ENCODE peak calls at places on chromosomes 12 and 14, in six cellular contexts. N, J, D, Z, L and I are unnamed samples.
A peak's percentile ranks its signal among the peaks of the same experiment; 100 is the strongest.

GRCh38 chr12:121811434-121812319 is 7.9 kb downstream of the SETD1B start:
- DNase-seq in N (peak; percentile 73), J (peak; percentile 83), D (peak; percentile 79), Z (peak; percentile 54), L (peak; percentile 70), I (peak; percentile 72)

GRCh38 chr12:112906712-112907414 is at the start of gene OAS1:
- DNase-seq in N (peak; percentile 84), J (no peak), D (peak; percentile 38), Z (no peak), L (no peak), I (peak; percentile 21)

GRCh38 chr12:118102070-118102469 is 1.7 kb downstream of the VSIG10 start:
- DNase-seq in N (peak; percentile 66), J (no peak), D (no peak), Z (no peak), L (no peak), I (no peak)

GRCh38 chr12:98698603-98699463 is 53.7 kb downstream of the APAF1 start:
- DNase-seq in N (peak; percentile 55), J (no peak), D (peak; percentile 27), Z (no peak), L (peak; percentile 38), I (peak; percentile 77)

GRCh38 chr14:72463291-72463866 is 430.5 kb downstream of the DPF3 start:
- DNase-seq in N (no peak), J (no peak), D (no peak), Z (no peak), L (no peak), I (no peak)

GRCh38 chr12:80598004-80598606 is 109.3 kb upstream of the MYF6 start:
- DNase-seq in N (no peak), J (no peak), D (no peak), Z (no peak), L (no peak), I (peak; percentile 21)

GRCh38 chr14:99515301-99516155 is 34.3 kb downstream of the CCNK start:
- DNase-seq in N (no peak), J (no peak), D (no peak), Z (no peak), L (no peak), I (no peak)

GRCh38 chr12:52007158-52007921 is 594 bp downstream of the TAMALIN start:
- DNase-seq in N (no peak), J (peak; percentile 70), D (peak; percentile 73), Z (peak; percentile 50), L (no peak), I (no peak)

GRCh38 chr14:102532204-102532658 is 22.7 kb upstream of the ANKRD9 start:
- DNase-seq in N (no peak), J (no peak), D (no peak), Z (no peak), L (no peak), I (no peak)

GRCh38 chr12:12210983-12211382 is 55.9 kb downstream of the LRP6 start:
- DNase-seq in N (no peak), J (no peak), D (peak; percentile 64), Z (no peak), L (no peak), I (no peak)

GRCh38 chr12:53954694-53955035 is at the start of gene HOXC12:
- DNase-seq in N (no peak), J (no peak), D (no peak), Z (no peak), L (no peak), I (no peak)

GRCh38 chr12:99281277-99281676 is 366.3 kb upstream of the GARIN6 start:
- DNase-seq in N (no peak), J (no peak), D (no peak), Z (no peak), L (no peak), I (no peak)

GRCh38 chr12:2490746-2491145 is 304.0 kb upstream of the FKBP4 start:
- DNase-seq in N (no peak), J (no peak), D (no peak), Z (no peak), L (no peak), I (no peak)

GRCh38 chr12:104886418-104887401 is 71.4 kb downstream of the SLC41A2 start:
- DNase-seq in N (no peak), J (no peak), D (no peak), Z (no peak), L (peak; percentile 22), I (no peak)

GRCh38 chr12:56160160-56160763 is 2.1 kb downstream of the MYL6 start:
- DNase-seq in N (no peak), J (no peak), D (peak; percentile 61), Z (peak; percentile 52), L (no peak), I (no peak)

GRCh38 chr12:113683566-113683965 is 211.9 kb upstream of the LHX5 start:
- DNase-seq in N (no peak), J (no peak), D (no peak), Z (no peak), L (no peak), I (no peak)

GRCh38 chr14:29421156-29421728 is 506.4 kb downstream of the PRKD1 start:
- DNase-seq in N (no peak), J (no peak), D (no peak), Z (no peak), L (no peak), I (no peak)

GRCh38 chr12:43586646-43587245 is 34.7 kb upstream of the ADAMTS20 start:
- DNase-seq in N (no peak), J (no peak), D (no peak), Z (no peak), L (no peak), I (no peak)

GRCh38 chr14:30559638-30560071 is 697 bp downstream of the G2E3 start:
- DNase-seq in N (no peak), J (no peak), D (no peak), Z (no peak), L (peak; percentile 25), I (peak; percentile 28)

GRCh38 chr12:100656141-100656540 is 82.7 kb downstream of the GAS2L3 start:
- DNase-seq in N (no peak), J (no peak), D (no peak), Z (no peak), L (no peak), I (no peak)

GRCh38 chr14:52895000-52895399 is 55.9 kb downstream of the FERMT2 start:
- DNase-seq in N (no peak), J (no peak), D (no peak), Z (no peak), L (no peak), I (no peak)

GRCh38 chr12:9363145-9363544 is 154.9 kb upstream of the PZP start:
- DNase-seq in N (no peak), J (no peak), D (no peak), Z (no peak), L (no peak), I (no peak)

GRCh38 chr14:91163316-91163715 is 49.4 kb downstream of the DGLUCY start:
- DNase-seq in N (no peak), J (no peak), D (no peak), Z (no peak), L (no peak), I (no peak)

GRCh38 chr12:79409562-79409961 is 281.2 kb downstream of the PAWR start:
- DNase-seq in N (no peak), J (no peak), D (no peak), Z (no peak), L (no peak), I (peak; percentile 53)

GRCh38 chr12:97148941-97149559 is 242.0 kb downstream of the NEDD1 start:
- DNase-seq in N (peak; percentile 42), J (peak; percentile 78), D (peak; percentile 23), Z (no peak), L (peak; percentile 47), I (peak; percentile 41)

GRCh38 chr14:33569844-33570716 is 380.8 kb downstream of the EGLN3 start:
- DNase-seq in N (no peak), J (no peak), D (no peak), Z (no peak), L (no peak), I (no peak)

GRCh38 chr12:56267443-56268071 is 815 bp downstream of the COQ10A start:
- DNase-seq in N (peak; percentile 44), J (no peak), D (no peak), Z (no peak), L (no peak), I (peak; percentile 55)

GRCh38 chr14:104150201-104151027 is 12.0 kb downstream of the KIF26A start:
- DNase-seq in N (no peak), J (no peak), D (no peak), Z (no peak), L (no peak), I (no peak)

GRCh38 chr12:50013361-50014147 is 11.7 kb downstream of the RACGAP1 start:
- DNase-seq in N (no peak), J (no peak), D (no peak), Z (no peak), L (no peak), I (no peak)

GRCh38 chr14:89139404-89140247 is 277.4 kb downstream of the FOXN3 start:
- DNase-seq in N (no peak), J (no peak), D (no peak), Z (no peak), L (no peak), I (no peak)

GRCh38 chr14:23104070-23104590 is 659 bp downstream of the CIROP start:
- DNase-seq in N (no peak), J (no peak), D (no peak), Z (no peak), L (no peak), I (no peak)

GRCh38 chr12:90043264-90043663 is 334.6 kb upstream of the ATP2B1 start:
- DNase-seq in N (no peak), J (no peak), D (no peak), Z (no peak), L (no peak), I (no peak)

GRCh38 chr12:76637807-76638206 is 78.2 kb upstream of the OSBPL8 start:
- DNase-seq in N (no peak), J (no peak), D (no peak), Z (no peak), L (no peak), I (no peak)

GRCh38 chr12:107843351-107844311 is 69.1 kb downstream of the ASCL4 start:
- DNase-seq in N (no peak), J (no peak), D (no peak), Z (no peak), L (no peak), I (peak; percentile 25)

GRCh38 chr12:104569348-104570173 is 112.8 kb downstream of the CHST11 start:
- DNase-seq in N (peak; percentile 22), J (peak; percentile 51), D (peak; percentile 86), Z (peak; percentile 35), L (no peak), I (no peak)